ENCODE peak calls at places on chromosomes 5 and 9, in ten cellular contexts. One of them, this sample, is unnamed.

GRCh38 chr5:103424008-103424407 is 138.6 kb downstream of the NUDT12 start:
- DNase-seq in heart right ventricle: no peak
- DNase-seq in AG10803: no peak
- DNase-seq in RWPE2: no peak
- DNase-seq in cardiac fibroblast: peak; percentile 62
- DNase-seq in AG09309: no peak
- DNase-seq in endothelial cell: no peak
- DNase-seq in uterus: no peak
- DNase-seq in NB4: no peak
- DNase-seq in activated CD8-positive, alpha-beta T cell treated with anti-CD3 and anti-CD28 coated beads for 36 hours: no peak
- DNase-seq in this sample: no peak

GRCh38 chr9:129567842-129568559 is 52.9 kb downstream of the C9orf50 start:
- DNase-seq in heart right ventricle: peak; percentile 37
- DNase-seq in AG10803: peak; percentile 75
- DNase-seq in RWPE2: no peak
- DNase-seq in cardiac fibroblast: peak; percentile 56
- DNase-seq in AG09309: peak; percentile 10
- DNase-seq in endothelial cell: no peak
- DNase-seq in uterus: peak; percentile 54
- DNase-seq in NB4: peak; percentile 54
- DNase-seq in activated CD8-positive, alpha-beta T cell treated with anti-CD3 and anti-CD28 coated beads for 36 hours: no peak
- DNase-seq in this sample: peak; percentile 79

GRCh38 chr5:146072595-146072994 is 32.8 kb downstream of the PLAC8L1 start:
- DNase-seq in heart right ventricle: no peak
- DNase-seq in AG10803: no peak
- DNase-seq in RWPE2: no peak
- DNase-seq in cardiac fibroblast: no peak
- DNase-seq in AG09309: no peak
- DNase-seq in endothelial cell: no peak
- DNase-seq in uterus: no peak
- DNase-seq in NB4: no peak
- DNase-seq in activated CD8-positive, alpha-beta T cell treated with anti-CD3 and anti-CD28 coated beads for 36 hours: no peak
- DNase-seq in this sample: no peak

GRCh38 chr9:17734674-17735073 is 155.8 kb downstream of the SH3GL2 start:
- DNase-seq in heart right ventricle: no peak
- DNase-seq in AG10803: no peak
- DNase-seq in RWPE2: no peak
- DNase-seq in cardiac fibroblast: no peak
- DNase-seq in AG09309: no peak
- DNase-seq in endothelial cell: no peak
- DNase-seq in uterus: no peak
- DNase-seq in NB4: no peak
- DNase-seq in activated CD8-positive, alpha-beta T cell treated with anti-CD3 and anti-CD28 coated beads for 36 hours: no peak
- DNase-seq in this sample: no peak

GRCh38 chr5:154223320-154223719 is 32.8 kb downstream of the GALNT10 start:
- DNase-seq in heart right ventricle: no peak
- DNase-seq in AG10803: no peak
- DNase-seq in RWPE2: no peak
- DNase-seq in cardiac fibroblast: no peak
- DNase-seq in AG09309: no peak
- DNase-seq in endothelial cell: no peak
- DNase-seq in uterus: no peak
- DNase-seq in NB4: no peak
- DNase-seq in activated CD8-positive, alpha-beta T cell treated with anti-CD3 and anti-CD28 coated beads for 36 hours: no peak
- DNase-seq in this sample: no peak

GRCh38 chr9:69030851-69031645 is 4.5 kb upstream of the FXN start:
- DNase-seq in heart right ventricle: no peak
- DNase-seq in AG10803: peak; percentile 11
- DNase-seq in RWPE2: no peak
- DNase-seq in cardiac fibroblast: peak; percentile 65
- DNase-seq in AG09309: no peak
- DNase-seq in endothelial cell: no peak
- DNase-seq in uterus: no peak
- DNase-seq in NB4: no peak
- DNase-seq in activated CD8-positive, alpha-beta T cell treated with anti-CD3 and anti-CD28 coated beads for 36 hours: no peak
- DNase-seq in this sample: no peak

GRCh38 chr5:153573326-153574033 is 83.0 kb downstream of the GRIA1 start:
- DNase-seq in heart right ventricle: peak; percentile 11
- DNase-seq in AG10803: no peak
- DNase-seq in RWPE2: no peak
- DNase-seq in cardiac fibroblast: peak; percentile 29
- DNase-seq in AG09309: no peak
- DNase-seq in endothelial cell: no peak
- DNase-seq in uterus: no peak
- DNase-seq in NB4: no peak
- DNase-seq in activated CD8-positive, alpha-beta T cell treated with anti-CD3 and anti-CD28 coated beads for 36 hours: no peak
- DNase-seq in this sample: no peak

GRCh38 chr5:78779771-78780616 is 131.4 kb upstream of the LHFPL2 start:
- DNase-seq in heart right ventricle: no peak
- DNase-seq in AG10803: peak; percentile 76
- DNase-seq in RWPE2: no peak
- DNase-seq in cardiac fibroblast: peak; percentile 90
- DNase-seq in AG09309: peak; percentile 94
- DNase-seq in endothelial cell: no peak
- DNase-seq in uterus: no peak
- DNase-seq in NB4: peak; percentile 14
- DNase-seq in activated CD8-positive, alpha-beta T cell treated with anti-CD3 and anti-CD28 coated beads for 36 hours: no peak
- DNase-seq in this sample: no peak

GRCh38 chr5:41925555-41925946 is 470 bp downstream of the FBXO4 start:
- DNase-seq in heart right ventricle: no peak
- DNase-seq in AG10803: peak; percentile 33
- DNase-seq in RWPE2: no peak
- DNase-seq in cardiac fibroblast: peak; percentile 53
- DNase-seq in AG09309: no peak
- DNase-seq in endothelial cell: peak; percentile 15
- DNase-seq in uterus: peak; percentile 39
- DNase-seq in NB4: no peak
- DNase-seq in activated CD8-positive, alpha-beta T cell treated with anti-CD3 and anti-CD28 coated beads for 36 hours: peak; percentile 40
- DNase-seq in this sample: no peak

GRCh38 chr5:168851902-168852321 is 272.7 kb upstream of the PANK3 start:
- DNase-seq in heart right ventricle: no peak
- DNase-seq in AG10803: peak; percentile 55
- DNase-seq in RWPE2: no peak
- DNase-seq in cardiac fibroblast: peak; percentile 75
- DNase-seq in AG09309: peak; percentile 72
- DNase-seq in endothelial cell: no peak
- DNase-seq in uterus: no peak
- DNase-seq in NB4: peak; percentile 84
- DNase-seq in activated CD8-positive, alpha-beta T cell treated with anti-CD3 and anti-CD28 coated beads for 36 hours: peak; percentile 59
- DNase-seq in this sample: no peak

GRCh38 chr5:124745367-124746251 is 830 bp downstream of the ZNF608 start:
- DNase-seq in heart right ventricle: no peak
- DNase-seq in AG10803: no peak
- DNase-seq in RWPE2: no peak
- DNase-seq in cardiac fibroblast: peak; percentile 64
- DNase-seq in AG09309: no peak
- DNase-seq in endothelial cell: no peak
- DNase-seq in uterus: no peak
- DNase-seq in NB4: peak; percentile 12
- DNase-seq in activated CD8-positive, alpha-beta T cell treated with anti-CD3 and anti-CD28 coated beads for 36 hours: no peak
- DNase-seq in this sample: no peak

GRCh38 chr5:178383919-178384814 is 151.6 kb upstream of the PHYKPL start:
- DNase-seq in heart right ventricle: peak; percentile 27
- DNase-seq in AG10803: no peak
- DNase-seq in RWPE2: peak; percentile 57
- DNase-seq in cardiac fibroblast: no peak
- DNase-seq in AG09309: no peak
- DNase-seq in endothelial cell: no peak
- DNase-seq in uterus: no peak
- DNase-seq in NB4: no peak
- DNase-seq in activated CD8-positive, alpha-beta T cell treated with anti-CD3 and anti-CD28 coated beads for 36 hours: no peak
- DNase-seq in this sample: no peak

DNA sequence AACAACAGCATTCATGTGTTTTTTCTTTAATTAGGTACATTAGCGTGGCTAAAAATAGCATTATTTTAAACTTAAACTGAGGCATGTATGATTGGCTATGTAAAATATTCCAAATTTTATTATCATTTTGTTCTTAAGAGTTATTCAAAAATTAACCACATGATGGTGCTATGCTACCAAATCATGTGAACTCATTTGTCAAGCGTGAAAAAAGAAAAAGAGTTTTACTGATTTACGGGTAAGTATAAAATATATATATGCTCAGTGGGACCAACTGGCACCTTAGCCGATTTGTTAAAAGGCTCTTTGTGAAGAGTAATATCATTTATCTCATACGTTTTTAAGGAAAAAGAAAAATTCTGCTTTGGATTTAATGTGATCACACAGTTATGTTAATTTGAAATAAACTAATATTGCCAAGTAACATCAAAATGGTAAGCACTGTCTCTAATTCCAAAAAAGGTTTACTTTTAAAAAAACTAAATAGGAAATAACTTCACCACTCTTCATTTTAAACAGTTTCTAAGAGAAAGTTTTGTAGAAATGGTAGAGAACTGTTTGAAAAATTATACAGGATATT is 1042.3 kb downstream of the CDH12 start:
- DNase-seq in heart right ventricle: no peak
- DNase-seq in AG10803: peak; percentile 17
- DNase-seq in RWPE2: no peak
- DNase-seq in cardiac fibroblast: peak; percentile 57
- DNase-seq in AG09309: no peak
- DNase-seq in endothelial cell: no peak
- DNase-seq in uterus: no peak
- DNase-seq in NB4: peak; percentile 42
- DNase-seq in activated CD8-positive, alpha-beta T cell treated with anti-CD3 and anti-CD28 coated beads for 36 hours: no peak
- DNase-seq in this sample: no peak
- TF ChIP-seq CTCF in heart right ventricle: peak; percentile 39
- TF ChIP-seq CTCF in AG10803: peak; percentile 51
- TF ChIP-seq CTCF in RWPE2: peak; percentile 88
- TF ChIP-seq CTCF in cardiac fibroblast: peak; percentile 35
- TF ChIP-seq CTCF in AG09309: peak; percentile 19
- TF ChIP-seq CTCF in endothelial cell: peak; percentile 85
- TF ChIP-seq CTCF in uterus: no peak
- TF ChIP-seq CTCF in NB4: no peak
- TF ChIP-seq CTCF in activated CD8-positive, alpha-beta T cell treated with anti-CD3 and anti-CD28 coated beads for 36 hours: peak; percentile 32
- TF ChIP-seq CTCF in this sample: peak; percentile 49

GRCh38 chr9:73611072-73611471 is 459.4 kb downstream of the ANXA1 start:
- DNase-seq in heart right ventricle: no peak
- DNase-seq in AG10803: no peak
- DNase-seq in RWPE2: no peak
- DNase-seq in cardiac fibroblast: no peak
- DNase-seq in AG09309: no peak
- DNase-seq in endothelial cell: no peak
- DNase-seq in uterus: no peak
- DNase-seq in NB4: peak; percentile 0
- DNase-seq in activated CD8-positive, alpha-beta T cell treated with anti-CD3 and anti-CD28 coated beads for 36 hours: no peak
- DNase-seq in this sample: no peak
- TF ChIP-seq CTCF in heart right ventricle: no peak
- TF ChIP-seq CTCF in AG10803: no peak
- TF ChIP-seq CTCF in RWPE2: no peak
- TF ChIP-seq CTCF in cardiac fibroblast: no peak
- TF ChIP-seq CTCF in AG09309: no peak
- TF ChIP-seq CTCF in endothelial cell: no peak
- TF ChIP-seq CTCF in uterus: no peak
- TF ChIP-seq CTCF in NB4: no peak
- TF ChIP-seq CTCF in activated CD8-positive, alpha-beta T cell treated with anti-CD3 and anti-CD28 coated beads for 36 hours: no peak
- TF ChIP-seq CTCF in this sample: no peak

DNA sequence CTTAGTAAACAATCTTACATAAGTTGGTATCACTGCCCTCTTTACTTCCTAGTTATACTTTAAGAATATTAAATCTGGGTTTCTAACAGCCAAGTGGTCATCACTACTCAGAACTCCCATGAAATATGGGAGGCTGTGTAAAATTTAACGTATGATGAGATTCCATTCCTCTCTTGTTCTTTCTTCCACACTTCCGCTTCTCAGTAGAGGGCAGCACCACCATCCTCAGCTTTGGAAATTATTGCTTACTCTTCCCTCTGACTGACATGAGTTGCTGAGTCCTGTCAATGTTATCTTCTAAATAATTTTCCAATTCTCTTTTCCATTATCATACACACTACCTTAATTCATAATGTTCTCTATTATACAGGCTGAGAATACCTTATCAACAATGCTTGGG is 194.0 kb downstream of the RFX3 start:
- DNase-seq in heart right ventricle: no peak
- DNase-seq in AG10803: no peak
- DNase-seq in RWPE2: no peak
- DNase-seq in cardiac fibroblast: no peak
- DNase-seq in AG09309: no peak
- DNase-seq in endothelial cell: no peak
- DNase-seq in uterus: no peak
- DNase-seq in NB4: peak; percentile 41
- DNase-seq in activated CD8-positive, alpha-beta T cell treated with anti-CD3 and anti-CD28 coated beads for 36 hours: peak; percentile 24
- DNase-seq in this sample: no peak
- TF ChIP-seq CTCF in heart right ventricle: peak; percentile 15
- TF ChIP-seq CTCF in AG10803: peak; percentile 9
- TF ChIP-seq CTCF in RWPE2: peak; percentile 47
- TF ChIP-seq CTCF in cardiac fibroblast: peak; percentile 10
- TF ChIP-seq CTCF in AG09309: peak; percentile 14
- TF ChIP-seq CTCF in endothelial cell: no peak
- TF ChIP-seq CTCF in uterus: no peak
- TF ChIP-seq CTCF in NB4: peak; percentile 64
- TF ChIP-seq CTCF in activated CD8-positive, alpha-beta T cell treated with anti-CD3 and anti-CD28 coated beads for 36 hours: peak; percentile 14
- TF ChIP-seq CTCF in this sample: peak; percentile 46

GRCh38 chr9:87336407-87336806 is 161.3 kb upstream of the DAPK1 start:
- DNase-seq in heart right ventricle: no peak
- DNase-seq in AG10803: peak; percentile 50
- DNase-seq in RWPE2: no peak
- DNase-seq in cardiac fibroblast: no peak
- DNase-seq in AG09309: no peak
- DNase-seq in endothelial cell: no peak
- DNase-seq in uterus: no peak
- DNase-seq in NB4: peak; percentile 40
- DNase-seq in activated CD8-positive, alpha-beta T cell treated with anti-CD3 and anti-CD28 coated beads for 36 hours: no peak
- DNase-seq in this sample: no peak
- TF ChIP-seq CTCF in heart right ventricle: no peak
- TF ChIP-seq CTCF in AG10803: peak; percentile 62
- TF ChIP-seq CTCF in RWPE2: no peak
- TF ChIP-seq CTCF in cardiac fibroblast: peak; percentile 29
- TF ChIP-seq CTCF in AG09309: peak; percentile 27
- TF ChIP-seq CTCF in endothelial cell: no peak
- TF ChIP-seq CTCF in uterus: no peak
- TF ChIP-seq CTCF in NB4: peak; percentile 44
- TF ChIP-seq CTCF in activated CD8-positive, alpha-beta T cell treated with anti-CD3 and anti-CD28 coated beads for 36 hours: no peak
- TF ChIP-seq CTCF in this sample: no peak